ENCODE peak calls at places on chromosomes 11 and 22, in six cellular contexts. J is C1 segment of cervical spinal cord; O is GM10248; K is stimulated activated CD4-positive, alpha-beta T cell treated with anti-CD3 and anti-CD28 coated beads, Interleukin-4, amount 100 ng/mL, for 48 hours; M is retinal pigment epithelial cell; E is A549. Q is an unnamed sample.

GRCh38 chr11:3747704-3748103 is 49.6 kb downstream of the NUP98 start:
- DNase-seq in M (no peak), K (no peak), O (no peak), J (no peak), E (no peak), Q (peak)

GRCh38 chr22:19060356-19061009 is 61.7 kb downstream of the DGCR2 start:
- DNase-seq in E (no peak), O (no peak), K (no peak), J (no peak), M (no peak), Q (no peak)

GRCh38 chr11:10561947-10562346 is 6.5 kb downstream of the LYVE1 start:
- DNase-seq in E (no peak), J (no peak), M (no peak), K (no peak), O (no peak), Q (no peak)

GRCh38 chr11:44766112-44766971 is 39.6 kb downstream of the TSPAN18 start:
- DNase-seq in O (no peak), K (no peak), E (no peak), J (no peak), M (peak), Q (no peak)

GRCh38 chr11:111814567-111814966 is 48.4 kb upstream of the PPP2R1B start:
- DNase-seq in E (no peak), K (no peak), M (no peak), J (no peak), O (no peak), Q (no peak)

GRCh38 chr11:64429970-64430369 is 71.0 kb downstream of the RPS6KA4 start:
- DNase-seq in K (no peak), M (no peak), O (no peak), E (no peak), J (no peak), Q (no peak)

GRCh38 chr22:23054531-23055257 is 15.6 kb upstream of the GNAZ start:
- DNase-seq in J (no peak), M (no peak), O (peak), E (no peak), K (no peak), Q (no peak)

GRCh38 chr22:30486661-30487115 is 14.9 kb upstream of the SEC14L3 start:
- DNase-seq in O (no peak), K (no peak), M (no peak), J (no peak), E (peak), Q (no peak)

GRCh38 chr11:76491644-76492043 is 46.8 kb downstream of the EMSY start:
- DNase-seq in K (no peak), J (no peak), O (no peak), M (no peak), E (peak), Q (no peak)

GRCh38 chr22:39748877-39749276 is 144.7 kb downstream of the ENTHD1 start:
- DNase-seq in E (no peak), O (no peak), M (no peak), K (no peak), J (no peak), Q (no peak)

GRCh38 chr11:124875943-124876817 is 10.9 kb downstream of the ROBO3 start:
- DNase-seq in J (peak), K (peak), O (peak), E (peak), M (peak), Q (peak)

Q was measured in HL-60.